ENCODE peak calls at places on chromosomes 5 and 9, in four cellular contexts. B is non-pigmented ciliary epithelial cell; X is AG08396; S is activated CD4-positive, alpha-beta T cell treated with anti-CD3 and anti-CD28 coated beads, Interleukin-2, amount 10 ng/mL, durations not matched to agents 7 days and 5 days. D is an unnamed sample.

GRCh38 chr5:30932611-30933010 is 260.9 kb upstream of the CDH6 start:
- DNase-seq in X (no peak), B (no peak), S (no peak), D (no peak)

GRCh38 chr5:151685749-151686672 is 704 bp downstream of the SPARC start:
- DNase-seq in S (no peak), B (no peak), X (no peak), D (no peak)

GRCh38 chr5:144566747-144567415 is 396.2 kb downstream of the KCTD16 start:
- DNase-seq in B (peak), S (no peak), X (peak), D (no peak)

GRCh38 chr5:175214152-175214551 is 229.8 kb downstream of the DRD1 start:
- DNase-seq in S (no peak), X (peak), B (peak), D (peak)

GRCh38 chr5:120007619-120008018 is 378.3 kb downstream of the FAM170A start:
- DNase-seq in B (no peak), X (no peak), S (no peak), D (no peak)

GRCh38 chr5:68041293-68041692 is 174.3 kb upstream of the PIK3R1 start:
- DNase-seq in S (no peak), X (no peak), B (no peak), D (no peak)

GRCh38 chr5:61626639-61627282 is 294.7 kb downstream of the ZSWIM6 start:
- DNase-seq in X (no peak), B (no peak), S (no peak), D (no peak)

GRCh38 chr5:102666164-102666951 is 88.7 kb upstream of the PAM start:
- DNase-seq in X (peak), S (no peak), B (no peak), D (no peak)

GRCh38 chr9:73470766-73471165 is 319.1 kb downstream of the ANXA1 start:
- DNase-seq in S (no peak), B (no peak), X (no peak), D (no peak)

GRCh38 chr5:74916831-74917710 is 50.9 kb upstream of the FAM169A start:
- DNase-seq in B (peak), S (no peak), X (peak), D (no peak)

GRCh38 chr9:89985078-89985477 is 380.3 kb downstream of the GADD45G start:
- DNase-seq in B (no peak), X (no peak), S (no peak), D (no peak)

GRCh38 chr9:126699401-126699851 is 85.7 kb downstream of the LMX1B start:
- DNase-seq in B (no peak), X (no peak), S (no peak), D (no peak)

GRCh38 chr9:112069318-112070169 is 105.6 kb downstream of the SUSD1 start:
- DNase-seq in S (no peak), X (no peak), B (no peak), D (no peak)

GRCh38 chr9:26527931-26528330 is 364.7 kb downstream of the CAAP1 start:
- DNase-seq in S (no peak), B (no peak), X (no peak), D (no peak)

GRCh38 chr5:34900660-34901059 is 14.6 kb downstream of the RAD1 start:
- DNase-seq in B (no peak), X (no peak), S (no peak), D (no peak)

GRCh38 chr5:38403407-38403806 is 145.0 kb downstream of the EGFLAM start:
- DNase-seq in S (no peak), B (no peak), X (peak), D (no peak)

GRCh38 chr9:92299116-92299515 is 5.6 kb upstream of the IARS1 start:
- DNase-seq in B (no peak), S (no peak), X (no peak), D (no peak)

GRCh38 chr5:57650360-57651069 is 167.9 kb upstream of the ACTBL2 start:
- DNase-seq in B (peak), S (peak), X (peak), D (no peak)

GRCh38 chr9:87668722-87669121 is 57.2 kb upstream of the CTSL start:
- DNase-seq in X (no peak), B (no peak), S (no peak), D (no peak)

GRCh38 chr9:134101623-134102149 is 33.9 kb upstream of the BRD3 start:
- DNase-seq in S (no peak), X (no peak), B (no peak), D (no peak)

GRCh38 chr5:963310-963672 is 45.3 kb upstream of the NKD2 start:
- DNase-seq in S (no peak), X (no peak), B (no peak), D (no peak)

GRCh38 chr5:127055880-127056653 is 17.2 kb downstream of the C5orf63 start:
- DNase-seq in X (no peak), B (no peak), S (no peak), D (no peak)

GRCh38 chr5:169223595-169223953 is 77.4 kb downstream of the SLIT3 start:
- DNase-seq in B (no peak), S (no peak), X (no peak), D (no peak)

GRCh38 chr9:131475956-131476776 is 26.6 kb upstream of the POMT1 start:
- DNase-seq in S (no peak), X (no peak), B (no peak), D (no peak)

GRCh38 chr9:14098102-14098501 is 215.8 kb downstream of the NFIB start:
- DNase-seq in S (no peak), X (no peak), B (no peak), D (peak)

GRCh38 chr5:150189728-150190502 is at the start of gene SLC6A7:
- DNase-seq in B (no peak), X (no peak), S (no peak), D (no peak)